ENCODE peak calls at places on chromosomes 13 and 19, in five cellular contexts. L is WTC11, X is occipital lobe, I is substantia nigra, F is SK-N-DZ. T is an unnamed sample.

GRCh38 chr19:35306473-35307246 is 14.7 kb downstream of the MAG start:
- DNase-seq in L (peak; percentile 52), X (no peak), I (no peak), F (no peak), T (no peak)

GRCh38 chr19:12840091-12841079 is 2.1 kb downstream of the MAST1 start:
- DNase-seq in L (peak; percentile 100), X (peak; percentile 67), I (no peak), F (peak; percentile 71), T (no peak)

GRCh38 chr19:35031072-35031881 is 1.0 kb downstream of the SCN1B start:
- DNase-seq in L (peak; percentile 44), X (peak; percentile 44), I (no peak), F (no peak), T (peak; percentile 53)

GRCh38 chr13:51829236-51829899 is 15.6 kb downstream of the TMEM272 start:
- DNase-seq in L (no peak), X (no peak), I (no peak), F (no peak), T (no peak)

GRCh38 chr13:45851171-45851889 is at the start of gene SIAH3:
- DNase-seq in L (peak; percentile 23), X (peak; percentile 50), I (no peak), F (peak; percentile 69), T (peak; percentile 73)

GRCh38 chr19:15498910-15499309 is 9.4 kb upstream of the CYP4F22 start:
- DNase-seq in L (peak; percentile 30), X (no peak), I (no peak), F (no peak), T (no peak)

GRCh38 chr19:32174386-32175113 is 170.9 kb upstream of the ZNF507 start:
- DNase-seq in L (no peak), X (no peak), I (no peak), F (no peak), T (no peak)

GRCh38 chr13:33263484-33263883 is 22.1 kb downstream of the STARD13 start:
- DNase-seq in L (no peak), X (no peak), I (no peak), F (no peak), T (no peak)

GRCh38 chr13:98761979-98762616 is 9.6 kb upstream of the SLC15A1 start:
- DNase-seq in L (no peak), X (no peak), I (no peak), F (no peak), T (no peak)

GRCh38 chr19:37845932-37846331 is 60.5 kb downstream of the WDR87 start:
- DNase-seq in L (no peak), X (no peak), I (no peak), F (no peak), T (no peak)

GRCh38 chr13:95607363-95607762 is 37.1 kb downstream of the DZIP1 start:
- DNase-seq in L (no peak), X (no peak), I (no peak), F (no peak), T (no peak)

GRCh38 chr19:29855771-29856510 is 44.1 kb downstream of the CCNE1 start:
- DNase-seq in L (no peak), X (no peak), I (no peak), F (no peak), T (no peak)

GRCh38 chr13:66586489-66586888 is 643.6 kb downstream of the PCDH9 start:
- DNase-seq in L (no peak), X (no peak), I (no peak), F (no peak), T (no peak)

GRCh38 chr19:14021474-14021873 is 6.5 kb upstream of the RLN3 start:
- DNase-seq in L (peak; percentile 30), X (no peak), I (no peak), F (peak; percentile 43), T (no peak)

GRCh38 chr19:1718382-1719315 is 34.7 kb upstream of the ONECUT3 start:
- DNase-seq in L (no peak), X (no peak), I (no peak), F (no peak), T (no peak)

GRCh38 chr19:52735734-52736133 is 890 bp upstream of the ZNF611 start:
- DNase-seq in L (peak; percentile 89), X (no peak), I (no peak), F (peak; percentile 5), T (peak; percentile 10)

GRCh38 chr19:45710731-45711130 is 18.3 kb downstream of the QPCTL start:
- DNase-seq in L (no peak), X (no peak), I (no peak), F (no peak), T (no peak)

GRCh38 chr13:39779337-39780270 is 124.1 kb downstream of the COG6 start:
- DNase-seq in L (no peak), X (no peak), I (no peak), F (peak; percentile 58), T (no peak)

GRCh38 chr19:41225238-41226052 is 6.4 kb downstream of the AXL start:
- DNase-seq in L (peak; percentile 63), X (no peak), I (no peak), F (no peak), T (peak; percentile 46)